ENCODE peak calls at places on chromosomes 6 and 20, in seven cellular contexts. One of them, this sample, is unnamed.
A peak's percentile ranks its signal among the peaks of the same experiment; 100 is the strongest.

GRCh38 chr6:168149015-168149414 is 70.0 kb upstream of the FRMD1 start:
- DNase-seq in RWPE2: no peak
- DNase-seq in A549: no peak
- DNase-seq in heart left ventricle: peak; percentile 9
- DNase-seq in dorsolateral prefrontal cortex: no peak
- DNase-seq in psoas muscle: no peak
- DNase-seq in pancreas: no peak
- DNase-seq in this sample: no peak

GRCh38 chr6:53712078-53712477 is 46.5 kb upstream of the KLHL31 start:
- DNase-seq in pancreas: no peak
- DNase-seq in psoas muscle: no peak
- DNase-seq in RWPE2: no peak
- DNase-seq in A549: no peak
- DNase-seq in dorsolateral prefrontal cortex: no peak
- DNase-seq in heart left ventricle: no peak
- DNase-seq in this sample: no peak

GRCh38 chr6:168641455-168641854 is 200.5 kb downstream of the SMOC2 start:
- DNase-seq in dorsolateral prefrontal cortex: no peak
- DNase-seq in A549: no peak
- DNase-seq in psoas muscle: no peak
- DNase-seq in pancreas: no peak
- DNase-seq in heart left ventricle: no peak
- DNase-seq in RWPE2: no peak
- DNase-seq in this sample: no peak

GRCh38 chr6:1770435-1770843 is 160.7 kb downstream of the FOXC1 start:
- DNase-seq in psoas muscle: no peak
- DNase-seq in A549: no peak
- DNase-seq in RWPE2: no peak
- DNase-seq in pancreas: no peak
- DNase-seq in dorsolateral prefrontal cortex: no peak
- DNase-seq in heart left ventricle: no peak
- DNase-seq in this sample: no peak

GRCh38 chr6:142911395-142911794 is 33.6 kb downstream of the HIVEP2 start:
- DNase-seq in dorsolateral prefrontal cortex: no peak
- DNase-seq in A549: no peak
- DNase-seq in RWPE2: no peak
- DNase-seq in pancreas: no peak
- DNase-seq in psoas muscle: no peak
- DNase-seq in heart left ventricle: no peak
- DNase-seq in this sample: no peak

GRCh38 chr6:160931378-160932343 is 59.9 kb upstream of the MAP3K4 start:
- DNase-seq in RWPE2: no peak
- DNase-seq in dorsolateral prefrontal cortex: no peak
- DNase-seq in pancreas: no peak
- DNase-seq in A549: no peak
- DNase-seq in psoas muscle: no peak
- DNase-seq in heart left ventricle: no peak
- DNase-seq in this sample: no peak

GRCh38 chr20:13236990-13237720 is 16.1 kb downstream of the ISM1 start:
- DNase-seq in RWPE2: no peak
- DNase-seq in pancreas: no peak
- DNase-seq in heart left ventricle: no peak
- DNase-seq in dorsolateral prefrontal cortex: no peak
- DNase-seq in psoas muscle: no peak
- DNase-seq in A549: no peak
- DNase-seq in this sample: no peak

GRCh38 chr20:50980071-50980681 is 21.6 kb downstream of the MOCS3 start:
- DNase-seq in RWPE2: no peak
- DNase-seq in dorsolateral prefrontal cortex: no peak
- DNase-seq in A549: peak; percentile 82
- DNase-seq in psoas muscle: no peak
- DNase-seq in pancreas: no peak
- DNase-seq in heart left ventricle: no peak
- DNase-seq in this sample: no peak

GRCh38 chr6:53300656-53301551 is 47.8 kb downstream of the ELOVL5 start:
- DNase-seq in psoas muscle: no peak
- DNase-seq in heart left ventricle: peak; percentile 48
- DNase-seq in RWPE2: no peak
- DNase-seq in A549: no peak
- DNase-seq in dorsolateral prefrontal cortex: peak; percentile 64
- DNase-seq in pancreas: no peak
- DNase-seq in this sample: no peak

GRCh38 chr20:36214684-36215256 is 21.5 kb upstream of the AAR2 start:
- DNase-seq in A549: peak; percentile 54
- DNase-seq in pancreas: no peak
- DNase-seq in heart left ventricle: no peak
- DNase-seq in psoas muscle: no peak
- DNase-seq in dorsolateral prefrontal cortex: no peak
- DNase-seq in RWPE2: no peak
- DNase-seq in this sample: no peak

GRCh38 chr6:15662246-15663056 is at the start of gene DTNBP1:
- DNase-seq in pancreas: peak; percentile 95
- DNase-seq in RWPE2: peak; percentile 68
- DNase-seq in heart left ventricle: peak; percentile 89
- DNase-seq in dorsolateral prefrontal cortex: peak; percentile 66
- DNase-seq in A549: peak; percentile 16
- DNase-seq in psoas muscle: peak; percentile 91
- DNase-seq in this sample: peak; percentile 9

GRCh38 chr6:158923801-158924498 is 76.1 kb downstream of the RSPH3 start:
- DNase-seq in A549: no peak
- DNase-seq in RWPE2: no peak
- DNase-seq in dorsolateral prefrontal cortex: no peak
- DNase-seq in psoas muscle: no peak
- DNase-seq in heart left ventricle: no peak
- DNase-seq in pancreas: no peak
- DNase-seq in this sample: no peak

GRCh38 chr20:2289475-2289874 is 6.3 kb upstream of the TGM3 start:
- DNase-seq in RWPE2: no peak
- DNase-seq in heart left ventricle: no peak
- DNase-seq in dorsolateral prefrontal cortex: no peak
- DNase-seq in psoas muscle: no peak
- DNase-seq in A549: no peak
- DNase-seq in pancreas: no peak
- DNase-seq in this sample: no peak

GRCh38 chr6:3311798-3312197 is 53.1 kb downstream of the PSMG4 start:
- DNase-seq in dorsolateral prefrontal cortex: no peak
- DNase-seq in psoas muscle: no peak
- DNase-seq in A549: no peak
- DNase-seq in pancreas: no peak
- DNase-seq in RWPE2: no peak
- DNase-seq in heart left ventricle: no peak
- DNase-seq in this sample: no peak

DNA sequence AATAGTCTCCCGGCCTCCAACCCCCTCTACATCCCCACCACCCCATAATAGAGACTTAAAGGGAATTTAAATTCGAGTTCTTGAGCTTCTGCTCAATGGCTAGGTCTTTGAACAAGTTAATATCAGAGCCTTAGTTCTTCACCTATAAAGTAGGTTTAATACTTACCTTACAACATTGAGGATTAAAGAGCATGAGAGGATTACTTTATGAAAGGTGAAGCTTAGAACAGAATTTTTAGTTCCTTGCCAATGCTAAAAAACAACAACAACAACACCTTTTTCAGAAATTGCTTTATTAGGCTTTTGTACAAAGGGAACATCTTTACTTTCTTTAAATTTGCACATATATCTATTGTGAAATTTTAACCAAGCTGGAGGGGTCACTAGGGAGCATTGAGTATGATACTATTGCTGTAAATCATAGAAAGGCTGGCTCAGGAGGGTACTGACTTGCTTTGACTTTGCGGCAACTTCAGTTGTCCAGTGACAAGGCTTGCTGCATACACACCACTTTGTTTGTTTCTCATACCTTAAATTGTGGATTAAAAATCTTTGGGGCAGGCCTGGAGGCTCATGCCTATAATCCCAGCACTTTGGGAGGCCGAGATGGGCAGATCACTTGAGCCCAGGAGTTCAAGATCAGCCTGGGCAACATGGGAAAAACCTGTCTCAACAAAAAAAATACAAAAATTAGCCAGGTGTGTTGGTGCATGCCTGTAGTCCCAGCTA is 9.7 kb downstream of the TOP1 start:
- DNase-seq in dorsolateral prefrontal cortex: no peak
- DNase-seq in psoas muscle: no peak
- DNase-seq in pancreas: no peak
- DNase-seq in RWPE2: no peak
- DNase-seq in heart left ventricle: no peak
- DNase-seq in A549: no peak
- DNase-seq in this sample: no peak
- H3K4me3 ChIP-seq in dorsolateral prefrontal cortex: no peak overlapping the region
- H3K4me3 ChIP-seq in psoas muscle: no peak overlapping the region
- H3K4me3 ChIP-seq in pancreas: no peak overlapping the region
- H3K4me3 ChIP-seq in RWPE2: no peak overlapping the region
- H3K4me3 ChIP-seq in heart left ventricle: no peak overlapping the region
- H3K4me3 ChIP-seq in A549: no peak overlapping the region
- H3K4me3 ChIP-seq in this sample: no peak overlapping the region

GRCh38 chr6:34128045-34128444 is 17.8 kb downstream of the GRM4 start:
- DNase-seq in RWPE2: no peak
- DNase-seq in A549: no peak
- DNase-seq in dorsolateral prefrontal cortex: no peak
- DNase-seq in pancreas: no peak
- DNase-seq in psoas muscle: no peak
- DNase-seq in heart left ventricle: no peak
- DNase-seq in this sample: no peak

GRCh38 chr6:34129753-34130152 is 16.1 kb downstream of the GRM4 start:
- DNase-seq in psoas muscle: no peak
- DNase-seq in dorsolateral prefrontal cortex: no peak
- DNase-seq in heart left ventricle: no peak
- DNase-seq in RWPE2: no peak
- DNase-seq in pancreas: no peak
- DNase-seq in A549: no peak
- DNase-seq in this sample: no peak

GRCh38 chr6:34130870-34131269 is 15.0 kb downstream of the GRM4 start:
- DNase-seq in RWPE2: no peak
- DNase-seq in heart left ventricle: no peak
- DNase-seq in A549: no peak
- DNase-seq in psoas muscle: no peak
- DNase-seq in dorsolateral prefrontal cortex: no peak
- DNase-seq in pancreas: no peak
- DNase-seq in this sample: no peak

GRCh38 chr6:34125939-34126338 is 19.9 kb downstream of the GRM4 start:
- DNase-seq in psoas muscle: no peak
- DNase-seq in A549: no peak
- DNase-seq in heart left ventricle: no peak
- DNase-seq in RWPE2: no peak
- DNase-seq in pancreas: no peak
- DNase-seq in dorsolateral prefrontal cortex: no peak
- DNase-seq in this sample: no peak

DNA sequence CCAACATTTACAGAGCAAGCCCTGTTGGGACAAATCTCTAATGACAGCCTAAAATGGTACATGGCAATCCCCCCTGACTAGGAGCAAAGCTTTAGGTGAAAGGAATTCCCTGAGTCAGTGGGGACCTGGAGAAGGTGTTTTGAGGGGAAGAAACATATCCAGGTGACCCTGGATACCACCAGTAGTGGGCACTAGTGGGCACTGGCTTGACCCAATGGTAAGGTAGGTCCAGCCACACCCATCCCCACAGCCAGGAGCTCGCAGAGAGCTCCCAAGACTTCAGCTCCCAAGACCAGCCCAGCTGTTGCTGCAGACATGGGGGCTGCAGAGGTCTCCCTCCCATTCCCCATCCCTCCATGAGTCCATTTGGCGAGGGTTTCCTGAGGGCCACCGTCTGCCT is 19.5 kb downstream of the GRM4 start:
- DNase-seq in dorsolateral prefrontal cortex: no peak
- DNase-seq in pancreas: no peak
- DNase-seq in A549: no peak
- DNase-seq in RWPE2: no peak
- DNase-seq in heart left ventricle: no peak
- DNase-seq in psoas muscle: no peak
- DNase-seq in this sample: no peak
- TF ChIP-seq CTCF in dorsolateral prefrontal cortex: no peak
- TF ChIP-seq CTCF in pancreas: no peak
- TF ChIP-seq CTCF in A549: no peak
- TF ChIP-seq CTCF in RWPE2: no peak
- TF ChIP-seq CTCF in heart left ventricle: no peak
- TF ChIP-seq CTCF in psoas muscle: no peak
- TF ChIP-seq CTCF in this sample: no peak

GRCh38 chr6:16985484-16986284 is 116.2 kb upstream of the STMND1 start:
- DNase-seq in A549: no peak
- DNase-seq in pancreas: no peak
- DNase-seq in RWPE2: no peak
- DNase-seq in heart left ventricle: no peak
- DNase-seq in psoas muscle: no peak
- DNase-seq in dorsolateral prefrontal cortex: no peak
- DNase-seq in this sample: no peak
- H3K27ac ChIP-seq in A549: no peak overlapping the region
- H3K27ac ChIP-seq in pancreas: no peak overlapping the region
- H3K27ac ChIP-seq in RWPE2: peak overlapping the region; percentile 27
- H3K27ac ChIP-seq in heart left ventricle: peak overlapping the region; percentile 64
- H3K27ac ChIP-seq in psoas muscle: no peak overlapping the region
- H3K27ac ChIP-seq in dorsolateral prefrontal cortex: no peak overlapping the region
- H3K27ac ChIP-seq in this sample: peak overlapping the region; percentile 56

GRCh38 chr6:149452062-149452939 is 32.5 kb downstream of the ZC3H12D start:
- DNase-seq in RWPE2: no peak
- DNase-seq in dorsolateral prefrontal cortex: no peak
- DNase-seq in A549: no peak
- DNase-seq in psoas muscle: no peak
- DNase-seq in heart left ventricle: no peak
- DNase-seq in pancreas: no peak
- DNase-seq in this sample: no peak

GRCh38 chr6:149453597-149454340 is 31.0 kb downstream of the ZC3H12D start:
- DNase-seq in RWPE2: no peak
- DNase-seq in dorsolateral prefrontal cortex: no peak
- DNase-seq in heart left ventricle: no peak
- DNase-seq in pancreas: no peak
- DNase-seq in A549: no peak
- DNase-seq in psoas muscle: no peak
- DNase-seq in this sample: no peak

GRCh38 chr6:149449831-149450678 is 34.8 kb downstream of the ZC3H12D start:
- DNase-seq in RWPE2: no peak
- DNase-seq in pancreas: no peak
- DNase-seq in A549: no peak
- DNase-seq in dorsolateral prefrontal cortex: no peak
- DNase-seq in heart left ventricle: no peak
- DNase-seq in psoas muscle: peak; percentile 47
- DNase-seq in this sample: no peak

GRCh38 chr6:149450679-149451360 is 34.0 kb downstream of the ZC3H12D start:
- DNase-seq in heart left ventricle: peak; percentile 45
- DNase-seq in psoas muscle: peak; percentile 66
- DNase-seq in A549: no peak
- DNase-seq in RWPE2: no peak
- DNase-seq in dorsolateral prefrontal cortex: peak; percentile 70
- DNase-seq in pancreas: peak; percentile 74
- DNase-seq in this sample: no peak

DNA sequence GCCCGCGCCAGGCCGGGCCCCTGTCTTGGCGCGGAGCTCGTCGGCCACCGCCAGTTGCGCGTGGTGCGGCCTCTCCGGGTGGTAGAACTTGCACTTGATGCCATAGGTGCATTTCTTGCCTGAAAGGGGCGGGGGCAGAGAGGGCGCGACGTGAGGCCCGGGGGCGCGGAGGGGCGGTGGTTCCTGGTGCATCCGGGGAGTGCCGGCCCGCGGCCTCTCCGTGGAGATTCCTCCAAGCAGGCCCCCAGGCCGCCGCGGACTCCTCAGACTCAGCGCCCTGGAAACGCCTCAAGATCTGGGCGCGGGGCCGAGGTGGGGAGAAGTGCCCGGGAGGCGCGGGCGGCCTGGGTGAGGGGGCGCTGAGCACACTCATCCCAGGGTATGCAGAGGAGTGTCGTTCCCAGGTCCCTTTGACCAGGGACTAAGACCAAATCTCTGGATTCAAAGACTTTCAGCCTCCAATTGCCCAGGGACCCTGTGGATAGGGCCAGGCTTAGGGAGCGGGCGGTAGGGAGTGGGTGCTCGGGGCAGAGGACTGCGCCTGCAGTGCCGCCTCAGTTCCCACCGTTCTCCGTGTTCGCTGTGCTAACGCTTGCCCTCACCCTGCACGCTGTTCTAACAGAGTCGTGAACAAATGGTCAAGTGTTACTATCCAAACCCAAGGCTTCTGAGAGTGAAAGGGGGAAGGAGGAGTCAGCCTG is 33.3 kb downstream of the ZC3H12D start:
- DNase-seq in A549: no peak
- DNase-seq in dorsolateral prefrontal cortex: peak; percentile 39
- DNase-seq in pancreas: no peak
- DNase-seq in psoas muscle: peak; percentile 54
- DNase-seq in heart left ventricle: no peak
- DNase-seq in RWPE2: no peak
- DNase-seq in this sample: no peak
- H3K4me3 ChIP-seq in A549: no peak overlapping the region
- H3K4me3 ChIP-seq in dorsolateral prefrontal cortex: peak overlapping the region; percentile 33
- H3K4me3 ChIP-seq in pancreas: peak overlapping the region; percentile 20
- H3K4me3 ChIP-seq in psoas muscle: peak overlapping the region; percentile 69
- H3K4me3 ChIP-seq in heart left ventricle: peak overlapping the region; percentile 47
- H3K4me3 ChIP-seq in RWPE2: peak overlapping the region; percentile 24
- H3K4me3 ChIP-seq in this sample: peak overlapping the region; percentile 67